ENCODE peak calls at places on chromosomes 12 and 14, in ten cellular contexts. M, D, R, A, O, V, L, B, Q and G are unnamed samples. For H3K27me3, the result is how much of the 10 kb centered on the place peaks cover.

GRCh38 chr12:108371801-108372344 is 32.8 kb upstream of the CMKLR1 start:
- DNase-seq in A (peak), V (no peak), Q (no peak), O (no peak), R (no peak), D (no peak), L (no peak), M (peak), B (no peak), G (no peak)

GRCh38 chr14:77663289-77663688 is 44.5 kb downstream of the ALKBH1 start:
- DNase-seq in B (no peak), M (peak), V (no peak), Q (no peak), A (no peak), D (peak), O (no peak), R (no peak), L (no peak), G (no peak)

GRCh38 chr12:32270818-32271710 is 128.3 kb upstream of the FGD4 start:
- DNase-seq in L (no peak), M (peak), R (no peak), Q (no peak), B (no peak), V (no peak), O (no peak), D (peak), A (peak), G (no peak)

GRCh38 chr12:4477133-4477532 is 31.5 kb upstream of the FGF6 start:
- DNase-seq in O (no peak), A (peak), R (no peak), Q (no peak), V (no peak), B (no peak), D (no peak), L (no peak), M (no peak), G (no peak)

GRCh38 chr12:50961708-50962107 is 9.4 kb downstream of the HIGD1C start:
- DNase-seq in R (no peak), A (no peak), B (peak), L (no peak), V (no peak), M (peak), O (no peak), D (no peak), Q (no peak), G (no peak)

GRCh38 chr12:101715045-101715444 is 17.6 kb downstream of the CHPT1 start:
- DNase-seq in B (no peak), O (no peak), M (no peak), D (no peak), V (no peak), A (no peak), R (no peak), Q (no peak), L (no peak), G (no peak)

GRCh38 chr12:126782083-126782482 is 1484.9 kb upstream of the TMEM132C start:
- DNase-seq in L (no peak), D (no peak), R (no peak), A (no peak), B (no peak), Q (no peak), M (no peak), V (no peak), O (no peak), G (no peak)

GRCh38 chr14:65255029-65255545 is 152.8 kb upstream of the MAX start:
- DNase-seq in O (no peak), D (peak), Q (no peak), L (no peak), R (no peak), M (peak), B (no peak), V (no peak), A (peak), G (peak)

GRCh38 chr14:105465209-105466031 is 9.2 kb upstream of the CRIP2 start:
- DNase-seq in L (peak), D (peak), O (peak), Q (no peak), M (no peak), A (no peak), R (no peak), V (peak), B (no peak), G (peak)

GRCh38 chr12:21643758-21644157 is 13.9 kb downstream of the LDHB start:
- DNase-seq in O (no peak), Q (no peak), B (no peak), L (no peak), A (no peak), M (no peak), R (no peak), V (no peak), D (no peak), G (no peak)

GRCh38 chr12:18217981-18218380 is 43.3 kb upstream of the PIK3C2G start:
- DNase-seq in D (no peak), R (no peak), V (no peak), M (peak), B (no peak), L (no peak), Q (no peak), O (no peak), A (no peak), G (no peak)

GRCh38 chr14:52067873-52068740 is 752 bp downstream of the NID2 start:
- DNase-seq in R (no peak), A (peak), Q (no peak), B (peak), M (peak), V (peak), O (peak), L (peak), D (no peak), G (peak)

GRCh38 chr14:61177279-61178225 is 103.6 kb downstream of the TMEM30B start:
- DNase-seq in O (no peak), M (peak), A (no peak), V (no peak), D (peak), L (no peak), B (no peak), Q (no peak), R (peak), G (no peak)

GRCh38 chr14:61662437-61663311 is 32.6 kb upstream of the HIF1A start:
- DNase-seq in L (no peak), O (no peak), A (peak), V (no peak), R (peak), D (peak), B (no peak), Q (peak), M (peak), G (no peak)

GRCh38 chr12:6699989-6700645 is 498 bp downstream of the PIANP start:
- DNase-seq in Q (no peak), A (no peak), R (peak), L (no peak), B (peak), V (no peak), M (no peak), O (no peak), D (no peak), G (peak)

GRCh38 chr12:79925492-79925891 is 9.4 kb downstream of the PPP1R12A start:
- DNase-seq in L (no peak), M (no peak), V (no peak), D (no peak), O (no peak), Q (no peak), A (peak), B (no peak), R (no peak), G (no peak)

GRCh38 chr12:56877195-56878009 is 56.8 kb downstream of the SDR9C7 start:
- DNase-seq in B (no peak), L (no peak), A (peak), D (no peak), M (no peak), R (peak), Q (no peak), V (no peak), O (no peak), G (no peak)

GRCh38 chr14:69539631-69540410 is 34.9 kb downstream of the CCDC177 start:
- DNase-seq in O (peak), L (no peak), R (no peak), B (no peak), Q (no peak), D (no peak), V (peak), M (peak), A (peak), G (no peak)

GRCh38 chr14:23632461-23633159 is 3.6 kb upstream of the DHRS2 start:
- DNase-seq in B (no peak), A (no peak), R (no peak), D (no peak), V (no peak), M (no peak), Q (no peak), O (no peak), L (no peak), G (no peak)

GRCh38 chr12:121811434-121812319 is 7.9 kb downstream of the SETD1B start:
- DNase-seq in L (peak), V (peak), A (peak), O (peak), R (peak), B (peak), M (peak), Q (peak), D (peak), G (peak)

GRCh38 chr12:50024804-50025186 is 499 bp downstream of the RACGAP1 start:
- DNase-seq in A (no peak), B (no peak), R (peak), D (no peak), L (no peak), V (no peak), O (no peak), Q (no peak), M (no peak), G (no peak)

GRCh38 chr12:95017482-95017881 is 14.0 kb upstream of the NDUFA12 start:
- DNase-seq in O (no peak), R (no peak), B (no peak), D (no peak), V (no peak), L (no peak), M (no peak), Q (no peak), A (no peak), G (no peak)

GRCh38 chr14:75647650-75648049 is 13.0 kb downstream of the ERG28 start:
- DNase-seq in M (peak), Q (no peak), V (no peak), L (peak), O (no peak), A (peak), D (no peak), B (no peak), R (no peak), G (no peak)

GRCh38 chr12:103901518-103902173 is 28.6 kb upstream of the HSP90B1 start:
- DNase-seq in A (no peak), B (no peak), D (no peak), V (no peak), Q (peak), R (no peak), O (no peak), L (no peak), M (no peak), G (no peak)

GRCh38 chr14:35827678-35828472 is 1.7 kb downstream of the BRMS1L start:
- DNase-seq in M (no peak), L (no peak), V (no peak), Q (no peak), B (no peak), A (no peak), D (no peak), O (no peak), R (no peak), G (no peak)

GRCh38 chr12:83514372-83514771 is 827.7 kb downstream of the TMTC2 start:
- DNase-seq in L (no peak), O (no peak), Q (no peak), M (no peak), D (no peak), R (no peak), B (no peak), V (no peak), A (no peak), G (no peak)

GRCh38 chr14:36260970-36261640 is 59.3 kb downstream of the MBIP start:
- DNase-seq in B (no peak), V (no peak), Q (no peak), M (no peak), O (no peak), R (no peak), L (no peak), A (no peak), D (no peak), G (no peak)

GRCh38 chr12:105253882-105254513 is 18.0 kb upstream of the APPL2 start:
- DNase-seq in V (no peak), L (no peak), A (peak), R (no peak), M (peak), Q (no peak), D (no peak), B (no peak), O (no peak), G (no peak)

GRCh38 chr14:65330416-65330815 is 82.1 kb upstream of the FUT8 start:
- DNase-seq in R (no peak), V (no peak), L (no peak), O (no peak), B (no peak), M (no peak), Q (no peak), A (no peak), D (no peak), G (no peak)

GRCh38 chr12:65121049-65121955 is at the start of gene WIF1:
- DNase-seq in M (no peak), D (peak), Q (peak), V (peak), A (peak), R (no peak), L (peak), O (peak), B (no peak), G (peak)

GRCh38 chr12:116319316-116319715 is 41.8 kb upstream of the MED13L start:
- DNase-seq in O (no peak), Q (no peak), V (no peak), A (peak), L (no peak), D (no peak), B (peak), M (peak), R (no peak), G (no peak)

GRCh38 chr12:109385339-109386078 is 37.8 kb downstream of the MYO1H start:
- DNase-seq in M (peak), L (no peak), V (no peak), A (peak), D (peak), R (peak), Q (no peak), B (peak), O (no peak), G (peak)

GRCh38 chr12:122669397-122670070 is 33.6 kb downstream of the HCAR2 start:
- DNase-seq in B (no peak), A (peak), R (no peak), O (no peak), M (peak), D (peak), L (no peak), V (no peak), Q (no peak), G (no peak)

GRCh38 chr12:14450479-14450878 is 85.0 kb downstream of the ATF7IP start:
- DNase-seq in R (no peak), Q (no peak), V (no peak), A (no peak), M (no peak), L (no peak), D (no peak), O (no peak), B (no peak), G (no peak)

GRCh38 chr12:123269980-123270379 is 1.7 kb downstream of the CDK2AP1 start:
- DNase-seq in V (no peak), R (peak), A (no peak), Q (peak), M (no peak), O (no peak), D (no peak), L (no peak), B (no peak), G (peak)

GRCh38 chr14:91417983-91418386 is 365 bp upstream of the CCDC88C start:
- DNase-seq in M (no peak), V (peak), L (no peak), O (no peak), B (no peak), R (peak), Q (peak), D (peak), A (peak), G (peak)

GRCh38 chr14:91417134-91417982 is at the start of gene CCDC88C:
- DNase-seq in D (peak), B (peak), V (peak), R (peak), M (no peak), A (no peak), O (peak), L (peak), Q (peak), G (peak)

GRCh38 chr14:91419451-91419850 is 1.8 kb upstream of the CCDC88C start:
- DNase-seq in B (no peak), M (no peak), O (no peak), A (no peak), R (no peak), Q (no peak), V (no peak), L (no peak), D (no peak), G (no peak)

GRCh38 chr14:91419044-91419397 is 1.4 kb upstream of the CCDC88C start:
- DNase-seq in D (no peak), L (no peak), A (no peak), V (no peak), M (no peak), R (no peak), Q (no peak), B (no peak), O (no peak), G (no peak)

GRCh38 chr14:91418387-91419043 is 895 bp upstream of the CCDC88C start:
- DNase-seq in A (peak), M (peak), R (peak), B (peak), D (peak), O (peak), V (peak), L (peak), Q (peak), G (peak)
- H3K4me3 ChIP-seq in A (peak), M (peak), R (peak), B (peak), D (peak), O (peak), V (peak), L (peak), Q (peak), G (peak)

GRCh38 chr14:67727361-67727760 is 25.7 kb downstream of the RDH12 start:
- DNase-seq in L (no peak), M (no peak), O (no peak), D (no peak), Q (no peak), R (no peak), V (no peak), A (no peak), B (no peak), G (no peak)

GRCh38 chr14:67725171-67725570 is 23.5 kb downstream of the RDH12 start:
- DNase-seq in R (no peak), Q (no peak), M (no peak), L (no peak), D (no peak), V (no peak), A (no peak), O (no peak), B (no peak), G (no peak)

GRCh38 chr14:67733609-67734008 is 31.9 kb downstream of the RDH12 start:
- DNase-seq in M (no peak), B (no peak), A (no peak), R (no peak), Q (no peak), L (no peak), V (no peak), O (no peak), D (no peak), G (no peak)

GRCh38 chr14:67728258-67728657 is 26.6 kb downstream of the RDH12 start:
- DNase-seq in R (no peak), B (no peak), M (no peak), A (no peak), L (no peak), Q (no peak), O (no peak), V (no peak), D (no peak), G (no peak)

DNA sequence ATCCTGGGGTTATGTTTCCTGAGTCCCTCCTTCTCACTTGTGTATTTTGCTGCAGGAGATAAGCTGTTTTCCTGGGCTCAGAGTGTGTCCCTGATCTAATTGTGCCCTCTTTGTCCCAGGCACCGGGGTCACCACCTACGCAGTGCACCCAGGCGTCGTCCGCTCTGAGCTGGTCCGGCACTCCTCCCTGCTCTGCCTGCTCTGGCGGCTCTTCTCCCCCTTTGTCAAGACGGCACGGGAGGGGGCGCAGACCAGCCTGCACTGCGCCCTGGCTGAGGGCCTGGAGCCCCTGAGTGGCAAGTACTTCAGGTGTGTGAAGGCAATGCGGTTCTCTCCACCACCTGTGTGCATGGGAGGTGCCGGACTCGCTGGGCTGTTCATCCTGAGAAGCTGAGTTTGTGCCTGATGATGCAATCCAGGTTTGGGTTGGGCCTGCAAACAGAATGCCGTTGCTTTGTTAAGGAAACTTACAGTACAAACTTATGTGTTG is 27.4 kb downstream of the RDH12 start:
- DNase-seq in L (no peak), V (no peak), A (peak), O (no peak), B (no peak), Q (peak), D (no peak), R (no peak), M (no peak), G (peak)
- H3K27me3 ChIP-seq in L (under half), V (under half), A (under half), O (under half), B (under half), Q (under half), D (under half), R (under half), M (under half), G (under half)

GRCh38 chr12:68239309-68239708 is 13.7 kb upstream of the IL26 start:
- DNase-seq in D (no peak), M (no peak), Q (no peak), O (no peak), L (no peak), V (no peak), B (no peak), A (no peak), R (no peak), G (no peak)
- H3K4me3 ChIP-seq in D (peak), M (no peak), Q (no peak), O (no peak), L (no peak), V (no peak), B (no peak), A (no peak), R (no peak), G (no peak)

GRCh38 chr12:203462-204260 is 10.3 kb downstream of the SLC6A12 start:
- DNase-seq in A (peak), Q (no peak), L (no peak), O (peak), D (no peak), V (no peak), R (no peak), M (no peak), B (no peak), G (peak)
- H3K27me3 ChIP-seq in A (half or more), Q (under half), L (under half), O (under half), D (half or more), V (under half), R (under half), M (half or more), B (under half), G (under half)

DNA sequence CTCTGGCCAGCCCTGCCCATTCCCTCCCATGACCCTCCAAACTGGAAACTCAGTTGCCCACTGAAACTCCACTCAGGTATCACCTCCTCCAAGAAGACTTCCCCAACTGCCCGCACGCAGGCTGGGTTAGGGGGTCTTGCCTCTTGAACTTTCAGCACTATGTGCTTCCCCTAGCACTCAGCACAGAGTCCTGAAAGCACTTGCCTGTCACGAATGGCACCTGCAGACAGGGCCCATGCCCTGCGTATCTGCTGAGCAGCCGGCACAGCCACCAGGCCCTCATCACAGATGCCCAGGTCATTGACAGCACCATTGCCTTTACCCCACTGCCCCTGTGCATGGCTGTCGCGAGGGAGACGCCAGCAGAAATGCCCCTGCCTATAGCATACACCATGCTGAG is 11.2 kb downstream of the CCDC88C start:
- DNase-seq in A (no peak), L (no peak), M (no peak), B (no peak), D (no peak), R (no peak), Q (no peak), V (no peak), O (no peak), G (no peak)
- H3K4me3 ChIP-seq in A (no peak), L (no peak), M (no peak), B (no peak), D (no peak), R (no peak), Q (no peak), V (no peak), O (no peak), G (no peak)

GRCh38 chr12:40474630-40475029 is 217.6 kb upstream of the CNTN1 start:
- DNase-seq in L (no peak), Q (no peak), D (no peak), B (no peak), R (no peak), A (no peak), M (no peak), O (no peak), V (no peak), G (no peak)

GRCh38 chr12:40469736-40470135 is 222.5 kb upstream of the CNTN1 start:
- DNase-seq in V (no peak), R (no peak), M (no peak), O (no peak), B (no peak), L (no peak), A (no peak), D (no peak), Q (no peak), G (no peak)

GRCh38 chr12:40473979-40474378 is 218.3 kb upstream of the CNTN1 start:
- DNase-seq in R (no peak), V (no peak), L (no peak), Q (no peak), A (no peak), B (no peak), M (no peak), O (no peak), D (no peak), G (no peak)
- H3K27me3 ChIP-seq in R (under half), V (under half), L (under half), Q (under half), A (under half), B (under half), M (under half), O (under half), D (under half), G (under half)